ENCODE peak calls at places on chromosomes 16 and 17, in nine cellular contexts. U is AG04450; G is A549; W is lower lobe of right lung; K is CD8-positive, alpha-beta T cell; J is AG04449; L is neural progenitor cell; R is GM13976; I is K562. N is an unnamed sample.

GRCh38 chr16:22677024-22677830 is 136.7 kb upstream of the HS3ST2 start:
- DNase-seq in U (no peak), G (no peak), W (no peak), K (no peak), J (no peak), L (no peak), R (no peak), I (no peak), N (no peak)

GRCh38 chr17:2365132-2365531 is 27.8 kb downstream of the SGSM2 start:
- DNase-seq in U (no peak), G (no peak), W (no peak), K (no peak), J (no peak), L (no peak), R (no peak), I (no peak), N (no peak)

GRCh38 chr16:31491778-31492418 is 9.0 kb downstream of the SLC5A2 start:
- DNase-seq in U (no peak), G (no peak), W (no peak), K (no peak), J (no peak), L (no peak), R (no peak), I (no peak), N (no peak)

GRCh38 chr16:84286568-84287220 is 8.0 kb upstream of the WFDC1 start:
- DNase-seq in U (peak), G (no peak), W (peak), K (no peak), J (no peak), L (no peak), R (no peak), I (no peak), N (no peak)

GRCh38 chr17:76554131-76554530 is 14.3 kb downstream of the PRCD start:
- DNase-seq in U (no peak), G (no peak), W (no peak), K (no peak), J (no peak), L (no peak), R (no peak), I (no peak), N (no peak)

GRCh38 chr17:57911834-57912673 is 43.2 kb downstream of the CUEDC1 start:
- DNase-seq in U (no peak), G (peak), W (peak), K (no peak), J (no peak), L (peak), R (no peak), I (no peak), N (no peak)

GRCh38 chr17:53626286-53626685 is 196.4 kb upstream of the KIF2B start:
- DNase-seq in U (no peak), G (peak), W (no peak), K (no peak), J (peak), L (no peak), R (no peak), I (peak), N (peak)

GRCh38 chr16:85137323-85138072 is 25.2 kb upstream of the CIBAR2 start:
- DNase-seq in U (peak), G (peak), W (peak), K (no peak), J (no peak), L (peak), R (no peak), I (peak), N (peak)

GRCh38 chr17:40610359-40610758 is 37.3 kb downstream of the SMARCE1 start:
- DNase-seq in U (no peak), G (no peak), W (no peak), K (no peak), J (no peak), L (no peak), R (no peak), I (no peak), N (no peak)

GRCh38 chr17:55825213-55825612 is 74.4 kb downstream of the PCTP start:
- DNase-seq in U (no peak), G (peak), W (no peak), K (no peak), J (no peak), L (peak), R (no peak), I (no peak), N (peak)

GRCh38 chr17:9575381-9576072 is at the start of gene STX8:
- DNase-seq in U (peak), G (peak), W (peak), K (peak), J (peak), L (peak), R (peak), I (peak), N (peak)

GRCh38 chr17:9576521-9577401 is at the start of gene CFAP52:
- DNase-seq in U (peak), G (peak), W (peak), K (peak), J (no peak), L (peak), R (peak), I (peak), N (peak)

DNA sequence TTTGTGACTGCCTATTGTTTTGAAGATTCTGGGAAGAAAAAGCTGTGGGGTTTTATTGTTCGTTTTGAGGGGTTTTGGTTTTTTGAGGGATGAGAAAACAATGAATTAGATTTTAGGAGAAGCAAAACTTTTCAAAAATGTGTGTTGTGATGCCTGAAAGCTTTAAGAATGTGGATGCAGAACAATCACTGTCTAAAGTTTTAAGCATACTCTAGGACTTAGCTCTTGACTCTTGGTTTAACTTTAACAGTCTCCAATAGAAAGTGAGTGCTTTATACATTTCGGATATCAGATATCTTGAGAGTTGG is 914 bp downstream of the CFAP52 start:
- DNase-seq in U (no peak), G (no peak), W (no peak), K (no peak), J (no peak), L (no peak), R (no peak), I (no peak), N (no peak)
- TF ChIP-seq CTCF in U (no peak), G (no peak), W (no peak), K (no peak), J (no peak), L (no peak), R (no peak), I (no peak), N (peak)

GRCh38 chr17:27631409-27631755 is 394 bp downstream of the LGALS9 start:
- DNase-seq in U (no peak), G (no peak), W (no peak), K (peak), J (no peak), L (no peak), R (peak), I (no peak), N (no peak)

GRCh38 chr17:27634026-27634335 is 3.0 kb downstream of the LGALS9 start:
- DNase-seq in U (no peak), G (no peak), W (no peak), K (no peak), J (no peak), L (no peak), R (no peak), I (no peak), N (no peak)

GRCh38 chr17:27633312-27634025 is 2.5 kb downstream of the LGALS9 start:
- DNase-seq in U (no peak), G (no peak), W (peak), K (no peak), J (no peak), L (no peak), R (no peak), I (peak), N (no peak)

GRCh38 chr17:27630607-27631408 is at the start of gene LGALS9:
- DNase-seq in U (no peak), G (no peak), W (no peak), K (peak), J (no peak), L (no peak), R (peak), I (no peak), N (peak)

GRCh38 chr17:27631897-27632725 is 1.1 kb downstream of the LGALS9 start:
- DNase-seq in U (no peak), G (no peak), W (peak), K (no peak), J (no peak), L (no peak), R (peak), I (no peak), N (no peak)
- TF ChIP-seq CTCF in U (no peak), G (no peak), W (no peak), K (no peak), J (no peak), L (peak), R (peak), I (no peak), N (no peak)

GRCh38 chr16:54690710-54691109 is 240.0 kb upstream of the IRX5 start:
- DNase-seq in U (no peak), G (no peak), W (no peak), K (no peak), J (no peak), L (no peak), R (no peak), I (no peak), N (no peak)
- TF ChIP-seq CTCF in U (no peak), G (no peak), W (no peak), K (no peak), J (no peak), L (no peak), R (no peak), I (no peak), N (no peak)

GRCh38 chr17:74702132-74702876 is 10.4 kb downstream of the CD300LF start:
- DNase-seq in U (no peak), G (no peak), W (peak), K (no peak), J (no peak), L (no peak), R (no peak), I (no peak), N (no peak)
- TF ChIP-seq CTCF in U (no peak), G (no peak), W (no peak), K (no peak), J (no peak), L (no peak), R (no peak), I (no peak), N (no peak)

GRCh38 chr17:51263001-51263400 is 2.7 kb downstream of the UTP18 start:
- DNase-seq in U (no peak), G (no peak), W (no peak), K (no peak), J (peak), L (no peak), R (no peak), I (no peak), N (no peak)

GRCh38 chr17:51259574-51260236 is at the start of gene MBTD1:
- DNase-seq in U (peak), G (peak), W (peak), K (peak), J (peak), L (peak), R (peak), I (peak), N (peak)

GRCh38 chr17:51260237-51260959 is at the start of gene UTP18:
- DNase-seq in U (peak), G (peak), W (peak), K (peak), J (peak), L (peak), R (peak), I (peak), N (peak)

GRCh38 chr17:51258756-51259573 is 884 bp downstream of the MBTD1 start:
- DNase-seq in U (no peak), G (peak), W (no peak), K (no peak), J (no peak), L (no peak), R (no peak), I (peak), N (peak)

GRCh38 chr17:51260960-51261958 is 913 bp downstream of the UTP18 start:
- DNase-seq in U (no peak), G (no peak), W (peak), K (peak), J (no peak), L (peak), R (peak), I (peak), N (peak)
- TF ChIP-seq CTCF in U (no peak), G (no peak), W (no peak), K (no peak), J (no peak), L (no peak), R (no peak), I (no peak), N (no peak)